ENCODE peak calls at places on chromosomes 12 and 14, in ten cellular contexts. M is IMR-90; S is naive thymus-derived CD4-positive, alpha-beta T cell; U is HCT116; I is PC-3; B is tibial artery; O is fibroblast of lung; R is adrenal gland; G is right lobe of liver; T is WERI-Rb-1. J is an unnamed sample.

GRCh38 chr12:115455268-115455681 is 771.3 kb upstream of the TBX3 start:
- DNase-seq in M (no peak), S (no peak), U (no peak), I (no peak), B (no peak), O (no peak), R (no peak), G (no peak), T (peak; percentile 19), J (no peak)

GRCh38 chr12:105892362-105892910 is 246.3 kb downstream of the NUAK1 start:
- DNase-seq in M (no peak), S (no peak), U (no peak), I (no peak), B (no peak), O (peak; percentile 4), R (no peak), G (no peak), T (peak; percentile 69), J (no peak)

GRCh38 chr12:109621864-109622485 is 48.4 kb downstream of the MVK start:
- DNase-seq in M (no peak), S (no peak), U (no peak), I (no peak), B (no peak), O (no peak), R (no peak), G (no peak), T (no peak), J (no peak)

GRCh38 chr12:2352203-2352602 is 299.4 kb downstream of the CACNA1C start:
- DNase-seq in M (no peak), S (no peak), U (no peak), I (no peak), B (no peak), O (no peak), R (no peak), G (no peak), T (no peak), J (no peak)

GRCh38 chr14:83290447-83290846 is 1756.8 kb upstream of the SEL1L start:
- DNase-seq in M (no peak), S (no peak), U (no peak), I (no peak), B (no peak), O (no peak), R (no peak), G (no peak), T (no peak), J (no peak)

GRCh38 chr12:54723653-54724256 is 75.6 kb upstream of the DCD start:
- DNase-seq in M (peak; percentile 11), S (peak; percentile 44), U (peak; percentile 13), I (peak; percentile 61), B (no peak), O (peak; percentile 0), R (no peak), G (no peak), T (no peak), J (no peak)

GRCh38 chr12:1605129-1606020 is 11.0 kb upstream of the FBXL14 start:
- DNase-seq in M (peak; percentile 86), S (peak; percentile 71), U (peak; percentile 78), I (peak; percentile 84), B (peak; percentile 71), O (peak; percentile 79), R (peak; percentile 80), G (peak; percentile 62), T (peak; percentile 75), J (peak; percentile 77)

GRCh38 chr12:67161322-67161918 is 107.7 kb upstream of the CAND1 start:
- DNase-seq in M (peak; percentile 39), S (peak; percentile 21), U (no peak), I (peak; percentile 68), B (no peak), O (peak; percentile 29), R (peak; percentile 60), G (no peak), T (peak; percentile 49), J (peak; percentile 38)

GRCh38 chr12:54398995-54399793 is 14.7 kb upstream of the ZNF385A start:
- DNase-seq in M (peak; percentile 78), S (peak; percentile 84), U (peak; percentile 48), I (peak; percentile 92), B (peak; percentile 94), O (peak; percentile 67), R (peak; percentile 81), G (peak; percentile 78), T (peak; percentile 86), J (peak; percentile 72)

GRCh38 chr12:84627582-84627981 is 285.0 kb downstream of the SLC6A15 start:
- DNase-seq in M (no peak), S (no peak), U (no peak), I (no peak), B (no peak), O (no peak), R (no peak), G (no peak), T (no peak), J (no peak)

GRCh38 chr12:26527702-26528101 is 305.3 kb downstream of the ITPR2 start:
- DNase-seq in M (no peak), S (no peak), U (no peak), I (no peak), B (no peak), O (no peak), R (no peak), G (no peak), T (no peak), J (no peak)

GRCh38 chr14:104882325-104882973 is 17.4 kb downstream of the CEP170B start:
- DNase-seq in M (no peak), S (no peak), U (peak; percentile 36), I (peak; percentile 82), B (no peak), O (no peak), R (peak; percentile 20), G (peak; percentile 28), T (peak; percentile 87), J (peak; percentile 76)

GRCh38 chr14:95948608-95949007 is 72.0 kb downstream of the TUNAR start:
- DNase-seq in M (no peak), S (no peak), U (no peak), I (no peak), B (no peak), O (peak; percentile 12), R (no peak), G (no peak), T (no peak), J (no peak)

GRCh38 chr12:52090291-52090690 is 10.8 kb downstream of the SMIM41 start:
- DNase-seq in M (no peak), S (no peak), U (no peak), I (no peak), B (no peak), O (no peak), R (no peak), G (no peak), T (no peak), J (no peak)

GRCh38 chr12:52091869-52092268 is 12.4 kb downstream of the SMIM41 start:
- DNase-seq in M (no peak), S (no peak), U (peak; percentile 28), I (no peak), B (no peak), O (no peak), R (no peak), G (no peak), T (no peak), J (no peak)

GRCh38 chr12:52091061-52091460 is 11.6 kb downstream of the SMIM41 start:
- DNase-seq in M (no peak), S (no peak), U (no peak), I (no peak), B (no peak), O (no peak), R (no peak), G (no peak), T (no peak), J (no peak)

GRCh38 chr12:52096332-52097044 is 17.0 kb downstream of the SMIM41 start:
- DNase-seq in M (no peak), S (no peak), U (no peak), I (no peak), B (no peak), O (no peak), R (no peak), G (no peak), T (no peak), J (no peak)

DNA sequence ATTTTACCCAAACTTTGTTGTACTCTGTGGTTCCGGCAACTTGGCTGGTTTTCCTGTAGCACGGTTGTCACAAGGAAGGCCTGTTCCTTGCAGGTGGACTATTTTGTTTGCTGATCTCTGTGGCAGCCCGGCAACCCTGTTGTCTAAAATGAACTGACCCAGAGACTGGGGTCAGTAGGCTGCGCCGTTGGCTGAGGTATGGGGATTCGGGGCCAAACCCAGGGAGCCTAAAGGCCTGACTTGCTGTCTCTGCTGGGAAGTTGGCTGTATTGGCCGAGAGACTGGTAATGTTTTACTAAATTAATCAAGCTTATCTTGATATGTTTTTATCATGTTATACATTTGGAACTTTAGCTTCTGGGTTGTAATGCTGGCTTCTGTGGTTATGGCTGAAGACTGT is 13.8 kb downstream of the SMIM41 start:
- DNase-seq in M (no peak), S (no peak), U (no peak), I (no peak), B (no peak), O (no peak), R (no peak), G (peak; percentile 82), T (no peak), J (no peak)
- H3K27ac ChIP-seq in M (no peak overlapping the region), S (no peak overlapping the region), U (no peak overlapping the region), I (no peak overlapping the region), B (no peak overlapping the region), O (no peak overlapping the region), R (no peak overlapping the region), G (no peak overlapping the region), T (no peak overlapping the region), J (no peak overlapping the region)

GRCh38 chr14:89298056-89298834 is 118.8 kb downstream of the FOXN3 start:
- DNase-seq in M (no peak), S (no peak), U (no peak), I (peak; percentile 66), B (no peak), O (no peak), R (no peak), G (no peak), T (no peak), J (no peak)
- H3K27ac ChIP-seq in M (no peak overlapping the region), S (no peak overlapping the region), U (no peak overlapping the region), I (peak overlapping the region; percentile 18), B (no peak overlapping the region), O (no peak overlapping the region), R (no peak overlapping the region), G (no peak overlapping the region), T (no peak overlapping the region), J (no peak overlapping the region)

DNA sequence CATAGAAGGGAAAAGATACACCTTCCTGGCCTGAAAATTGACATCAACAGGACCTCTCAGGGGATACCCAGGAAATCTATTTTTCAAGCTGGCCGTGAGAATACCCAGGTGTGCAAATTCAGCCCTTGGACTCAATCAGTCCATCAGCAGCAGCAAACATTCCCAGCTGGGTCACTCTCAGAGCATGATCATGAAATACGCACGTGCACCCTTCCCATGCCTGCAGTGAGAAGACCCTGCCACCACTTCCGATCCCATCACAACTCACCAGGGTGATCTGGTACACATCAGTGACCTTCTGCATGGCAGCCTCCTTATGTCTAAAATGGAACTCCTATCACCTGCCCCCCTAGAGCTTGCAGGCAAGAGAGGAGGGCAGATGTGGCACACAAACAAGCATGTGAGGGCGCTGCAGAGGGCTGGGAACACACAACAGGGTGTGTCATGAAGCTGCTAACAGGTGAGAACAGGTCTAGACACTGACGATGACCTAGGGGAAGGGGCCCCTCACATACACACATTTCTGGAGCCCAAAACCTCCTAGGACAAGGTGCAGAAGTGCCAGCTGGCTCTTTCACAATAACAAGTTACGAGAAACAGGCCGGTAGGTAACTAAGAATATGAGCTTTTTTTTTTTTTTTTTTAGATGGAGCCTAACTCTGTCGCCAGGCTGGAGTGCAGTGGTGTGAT is 37.8 kb upstream of the TC2N start:
- DNase-seq in M (no peak), S (no peak), U (no peak), I (no peak), B (no peak), O (no peak), R (no peak), G (peak; percentile 45), T (no peak), J (no peak)
- H3K27ac ChIP-seq in M (no peak overlapping the region), S (no peak overlapping the region), U (no peak overlapping the region), I (no peak overlapping the region), B (peak overlapping the region; percentile 89), O (no peak overlapping the region), R (no peak overlapping the region), G (no peak overlapping the region), T (no peak overlapping the region), J (no peak overlapping the region)

GRCh38 chr12:57852195-57852594 is 5.7 kb upstream of the CTDSP2 start:
- DNase-seq in M (no peak), S (no peak), U (no peak), I (no peak), B (peak; percentile 58), O (no peak), R (peak; percentile 43), G (no peak), T (no peak), J (no peak)
- H3K27ac ChIP-seq in M (no peak overlapping the region), S (no peak overlapping the region), U (no peak overlapping the region), I (no peak overlapping the region), B (peak overlapping the region; percentile 92), O (no peak overlapping the region), R (peak overlapping the region; percentile 67), G (no peak overlapping the region), T (no peak overlapping the region), J (no peak overlapping the region)